ENCODE peak calls at places on chromosomes 5 and 9, in ten cellular contexts. One of them, this sample, is unnamed.

GRCh38 chr9:137379761-137380161 is 43.2 kb downstream of the EXD3 start:
- DNase-seq in Right ventricle myocardium inferior: no peak
- DNase-seq in NCI-H526: no peak
- DNase-seq in MV-4-11: no peak
- DNase-seq in neuronal stem cell: no peak
- DNase-seq in Jurkat, Clone E6-1: no peak
- DNase-seq in neural progenitor cell: no peak
- DNase-seq in mucosa of gallbladder: no peak
- DNase-seq in stimulated activated CD4-positive, alpha-beta T cell treated with anti-CD3 and anti-CD28 coated beads, Interleukin-4, amount 100 ng/mL, for 48 hours: no peak
- DNase-seq in T-helper 9 cell: no peak
- DNase-seq in this sample: no peak

GRCh38 chr9:134642385-134643181 is 980 bp downstream of the COL5A1 start:
- DNase-seq in Right ventricle myocardium inferior: peak; percentile 83
- DNase-seq in NCI-H526: no peak
- DNase-seq in MV-4-11: no peak
- DNase-seq in neuronal stem cell: peak; percentile 49
- DNase-seq in Jurkat, Clone E6-1: no peak
- DNase-seq in neural progenitor cell: peak; percentile 73
- DNase-seq in mucosa of gallbladder: peak; percentile 55
- DNase-seq in stimulated activated CD4-positive, alpha-beta T cell treated with anti-CD3 and anti-CD28 coated beads, Interleukin-4, amount 100 ng/mL, for 48 hours: no peak
- DNase-seq in T-helper 9 cell: no peak
- DNase-seq in this sample: no peak

GRCh38 chr9:22098636-22099332 is 89.7 kb upstream of the CDKN2B start:
- DNase-seq in Right ventricle myocardium inferior: no peak
- DNase-seq in NCI-H526: no peak
- DNase-seq in MV-4-11: no peak
- DNase-seq in neuronal stem cell: no peak
- DNase-seq in Jurkat, Clone E6-1: no peak
- DNase-seq in neural progenitor cell: no peak
- DNase-seq in mucosa of gallbladder: no peak
- DNase-seq in stimulated activated CD4-positive, alpha-beta T cell treated with anti-CD3 and anti-CD28 coated beads, Interleukin-4, amount 100 ng/mL, for 48 hours: no peak
- DNase-seq in T-helper 9 cell: no peak
- DNase-seq in this sample: no peak

GRCh38 chr9:130912932-130913598 is 16.5 kb upstream of the QRFP start:
- DNase-seq in Right ventricle myocardium inferior: no peak
- DNase-seq in NCI-H526: no peak
- DNase-seq in MV-4-11: no peak
- DNase-seq in neuronal stem cell: no peak
- DNase-seq in Jurkat, Clone E6-1: no peak
- DNase-seq in neural progenitor cell: peak; percentile 70
- DNase-seq in mucosa of gallbladder: peak; percentile 23
- DNase-seq in stimulated activated CD4-positive, alpha-beta T cell treated with anti-CD3 and anti-CD28 coated beads, Interleukin-4, amount 100 ng/mL, for 48 hours: no peak
- DNase-seq in T-helper 9 cell: no peak
- DNase-seq in this sample: no peak

GRCh38 chr5:137415231-137415681 is 83.9 kb downstream of the SPOCK1 start:
- DNase-seq in Right ventricle myocardium inferior: no peak
- DNase-seq in NCI-H526: no peak
- DNase-seq in MV-4-11: no peak
- DNase-seq in neuronal stem cell: no peak
- DNase-seq in Jurkat, Clone E6-1: no peak
- DNase-seq in neural progenitor cell: no peak
- DNase-seq in mucosa of gallbladder: no peak
- DNase-seq in stimulated activated CD4-positive, alpha-beta T cell treated with anti-CD3 and anti-CD28 coated beads, Interleukin-4, amount 100 ng/mL, for 48 hours: no peak
- DNase-seq in T-helper 9 cell: no peak
- DNase-seq in this sample: no peak

GRCh38 chr5:135332519-135333150 is 66.4 kb downstream of the MACROH2A1 start:
- DNase-seq in Right ventricle myocardium inferior: no peak
- DNase-seq in NCI-H526: peak; percentile 57
- DNase-seq in MV-4-11: peak; percentile 51
- DNase-seq in neuronal stem cell: peak; percentile 51
- DNase-seq in Jurkat, Clone E6-1: peak; percentile 52
- DNase-seq in neural progenitor cell: peak; percentile 70
- DNase-seq in mucosa of gallbladder: no peak
- DNase-seq in stimulated activated CD4-positive, alpha-beta T cell treated with anti-CD3 and anti-CD28 coated beads, Interleukin-4, amount 100 ng/mL, for 48 hours: no peak
- DNase-seq in T-helper 9 cell: no peak
- DNase-seq in this sample: no peak

GRCh38 chr9:76583256-76583655 is 124.3 kb downstream of the GCNT1 start:
- DNase-seq in Right ventricle myocardium inferior: no peak
- DNase-seq in NCI-H526: no peak
- DNase-seq in MV-4-11: no peak
- DNase-seq in neuronal stem cell: no peak
- DNase-seq in Jurkat, Clone E6-1: no peak
- DNase-seq in neural progenitor cell: no peak
- DNase-seq in mucosa of gallbladder: no peak
- DNase-seq in stimulated activated CD4-positive, alpha-beta T cell treated with anti-CD3 and anti-CD28 coated beads, Interleukin-4, amount 100 ng/mL, for 48 hours: no peak
- DNase-seq in T-helper 9 cell: no peak
- DNase-seq in this sample: no peak

GRCh38 chr9:78443946-78444345 is 147.0 kb downstream of the PSAT1 start:
- DNase-seq in Right ventricle myocardium inferior: no peak
- DNase-seq in NCI-H526: no peak
- DNase-seq in MV-4-11: no peak
- DNase-seq in neuronal stem cell: no peak
- DNase-seq in Jurkat, Clone E6-1: no peak
- DNase-seq in neural progenitor cell: no peak
- DNase-seq in mucosa of gallbladder: no peak
- DNase-seq in stimulated activated CD4-positive, alpha-beta T cell treated with anti-CD3 and anti-CD28 coated beads, Interleukin-4, amount 100 ng/mL, for 48 hours: no peak
- DNase-seq in T-helper 9 cell: no peak
- DNase-seq in this sample: no peak

GRCh38 chr9:35070823-35071813 is 1.3 kb downstream of the VCP start:
- DNase-seq in Right ventricle myocardium inferior: no peak
- DNase-seq in NCI-H526: no peak
- DNase-seq in MV-4-11: no peak
- DNase-seq in neuronal stem cell: no peak
- DNase-seq in Jurkat, Clone E6-1: no peak
- DNase-seq in neural progenitor cell: peak; percentile 24
- DNase-seq in mucosa of gallbladder: no peak
- DNase-seq in stimulated activated CD4-positive, alpha-beta T cell treated with anti-CD3 and anti-CD28 coated beads, Interleukin-4, amount 100 ng/mL, for 48 hours: no peak
- DNase-seq in T-helper 9 cell: no peak
- DNase-seq in this sample: no peak

GRCh38 chr5:95870105-95870672 is 47.7 kb upstream of the GLRX start:
- DNase-seq in Right ventricle myocardium inferior: no peak
- DNase-seq in NCI-H526: no peak
- DNase-seq in MV-4-11: peak; percentile 85
- DNase-seq in neuronal stem cell: no peak
- DNase-seq in Jurkat, Clone E6-1: no peak
- DNase-seq in neural progenitor cell: no peak
- DNase-seq in mucosa of gallbladder: no peak
- DNase-seq in stimulated activated CD4-positive, alpha-beta T cell treated with anti-CD3 and anti-CD28 coated beads, Interleukin-4, amount 100 ng/mL, for 48 hours: peak; percentile 49
- DNase-seq in T-helper 9 cell: no peak
- DNase-seq in this sample: no peak

GRCh38 chr9:137970686-137971476 is 93.3 kb downstream of the CACNA1B start:
- DNase-seq in Right ventricle myocardium inferior: no peak
- DNase-seq in NCI-H526: no peak
- DNase-seq in MV-4-11: no peak
- DNase-seq in neuronal stem cell: no peak
- DNase-seq in Jurkat, Clone E6-1: no peak
- DNase-seq in neural progenitor cell: no peak
- DNase-seq in mucosa of gallbladder: no peak
- DNase-seq in stimulated activated CD4-positive, alpha-beta T cell treated with anti-CD3 and anti-CD28 coated beads, Interleukin-4, amount 100 ng/mL, for 48 hours: no peak
- DNase-seq in T-helper 9 cell: no peak
- DNase-seq in this sample: no peak

GRCh38 chr5:146337264-146337904 is 1.3 kb upstream of the POU4F3 start:
- DNase-seq in Right ventricle myocardium inferior: no peak
- DNase-seq in NCI-H526: no peak
- DNase-seq in MV-4-11: no peak
- DNase-seq in neuronal stem cell: no peak
- DNase-seq in Jurkat, Clone E6-1: no peak
- DNase-seq in neural progenitor cell: peak; percentile 51
- DNase-seq in mucosa of gallbladder: no peak
- DNase-seq in stimulated activated CD4-positive, alpha-beta T cell treated with anti-CD3 and anti-CD28 coated beads, Interleukin-4, amount 100 ng/mL, for 48 hours: no peak
- DNase-seq in T-helper 9 cell: no peak
- DNase-seq in this sample: no peak

GRCh38 chr5:88825782-88826110 is 57.2 kb downstream of the MEF2C start:
- DNase-seq in Right ventricle myocardium inferior: no peak
- DNase-seq in NCI-H526: no peak
- DNase-seq in MV-4-11: no peak
- DNase-seq in neuronal stem cell: no peak
- DNase-seq in Jurkat, Clone E6-1: no peak
- DNase-seq in neural progenitor cell: no peak
- DNase-seq in mucosa of gallbladder: peak; percentile 25
- DNase-seq in stimulated activated CD4-positive, alpha-beta T cell treated with anti-CD3 and anti-CD28 coated beads, Interleukin-4, amount 100 ng/mL, for 48 hours: no peak
- DNase-seq in T-helper 9 cell: no peak
- DNase-seq in this sample: no peak

This sample was measured in NCI-H2107.